ENCODE peak calls at places on chromosomes 2 and 18, in seven cellular contexts. D, P, W, M, G, U and N are unnamed samples.

GRCh38 chr18:34707670-34708069 is 2.4 kb upstream of the DTNA start:
- DNase-seq in W (peak; percentile 91), P (no peak), G (peak; percentile 47), D (peak; percentile 35), U (peak; percentile 57), M (peak; percentile 92), N (no peak)

GRCh38 chr2:84022810-84023431 is 436.2 kb downstream of the SUCLG1 start:
- DNase-seq in P (no peak), M (peak; percentile 33), D (peak; percentile 73), U (peak; percentile 21), W (peak; percentile 6), G (peak; percentile 4), N (no peak)

GRCh38 chr18:48913723-48914122 is 37.0 kb downstream of the SMAD7 start:
- DNase-seq in G (no peak), W (no peak), U (no peak), D (no peak), P (no peak), M (no peak), N (no peak)

GRCh38 chr2:35591886-35592285 is 763.7 kb upstream of the CRIM1 start:
- DNase-seq in U (no peak), G (no peak), W (peak; percentile 23), M (no peak), D (no peak), P (no peak), N (no peak)

GRCh38 chr2:127091148-127091547 is 15.8 kb downstream of the BIN1 start:
- DNase-seq in P (no peak), U (no peak), D (no peak), W (no peak), M (no peak), G (no peak), N (no peak)

GRCh38 chr2:149617057-149617456 is 29.5 kb upstream of the MMADHC start:
- DNase-seq in D (no peak), M (no peak), W (no peak), U (no peak), G (no peak), P (no peak), N (no peak)

GRCh38 chr2:218743072-218743471 is 32.4 kb downstream of the TTLL4 start:
- DNase-seq in U (no peak), G (no peak), D (no peak), P (peak; percentile 25), M (no peak), W (no peak), N (no peak)

GRCh38 chr2:226380679-226381078 is 418.9 kb downstream of the IRS1 start:
- DNase-seq in D (no peak), P (no peak), G (no peak), U (no peak), M (no peak), W (no peak), N (no peak)

GRCh38 chr18:76771132-76771824 is 51.1 kb upstream of the ZNF236 start:
- DNase-seq in D (no peak), W (no peak), M (no peak), U (no peak), P (no peak), G (no peak), N (no peak)

GRCh38 chr2:219406861-219407230 is 11.3 kb upstream of the DES start:
- DNase-seq in P (no peak), W (peak; percentile 95), D (peak; percentile 22), M (no peak), U (peak; percentile 31), G (no peak), N (peak; percentile 79)

GRCh38 chr2:12274591-12274990 is 442.1 kb upstream of the TRIB2 start:
- DNase-seq in U (no peak), D (no peak), M (no peak), P (no peak), G (no peak), W (no peak), N (no peak)

GRCh38 chr2:199223791-199224190 is 233.9 kb downstream of the SATB2 start:
- DNase-seq in D (peak; percentile 35), M (no peak), P (no peak), U (no peak), W (peak; percentile 14), G (no peak), N (no peak)

GRCh38 chr2:109375131-109375561 is 238.6 kb downstream of the SEPTIN10 start:
- DNase-seq in G (no peak), U (no peak), M (no peak), D (no peak), W (no peak), P (no peak), N (no peak)

GRCh38 chr2:2269426-2269825 is 61.6 kb downstream of the MYT1L start:
- DNase-seq in D (no peak), M (no peak), W (no peak), G (no peak), U (no peak), P (no peak), N (no peak)

GRCh38 chr2:117785740-117786139 is 28.8 kb upstream of the DDX18 start:
- DNase-seq in U (no peak), W (peak; percentile 35), P (no peak), G (no peak), D (peak; percentile 54), M (peak; percentile 62), N (no peak)

GRCh38 chr2:105517814-105518705 is 119.2 kb upstream of the FHL2 start:
- DNase-seq in U (no peak), W (no peak), P (no peak), G (no peak), D (no peak), M (no peak), N (peak; percentile 30)

GRCh38 chr2:127619901-127620705 is 25.9 kb upstream of the GPR17 start:
- DNase-seq in U (no peak), W (no peak), D (no peak), P (no peak), M (no peak), G (no peak), N (no peak)

GRCh38 chr18:22167091-22167470 is 2.3 kb upstream of the GATA6 start:
- DNase-seq in G (no peak), W (no peak), M (no peak), D (peak; percentile 5), U (no peak), P (no peak), N (no peak)

GRCh38 chr2:75403991-75404428 is 156.7 kb downstream of the EVA1A start:
- DNase-seq in P (peak; percentile 36), U (peak; percentile 7), W (peak; percentile 48), D (peak; percentile 65), G (peak; percentile 7), M (peak; percentile 54), N (no peak)

GRCh38 chr2:131425191-131426021 is 50.5 kb upstream of the TUBA3D start:
- DNase-seq in D (no peak), P (no peak), G (no peak), W (no peak), M (no peak), U (no peak), N (no peak)